ENCODE peak calls at places on chromosomes 3 and 15, in four cellular contexts. N is IMR-90, Q is K562, J is GM12878. R is an unnamed sample.

GRCh38 chr3:139974809-139975425 is 39.9 kb downstream of the CLSTN2 start:
- DNase-seq in N (no peak), Q (no peak), J (no peak), R (no peak)

GRCh38 chr15:29904731-29905417 is 82.6 kb upstream of the TJP1 start:
- DNase-seq in N (peak; percentile 25), Q (no peak), J (no peak), R (no peak)

GRCh38 chr3:57224856-57225255 is 2.7 kb upstream of the APPL1 start:
- DNase-seq in N (peak; percentile 6), Q (no peak), J (no peak), R (no peak)

GRCh38 chr3:48561045-48561736 is 2.4 kb downstream of the UCN2 start:
- DNase-seq in N (peak; percentile 64), Q (peak; percentile 83), J (no peak), R (peak; percentile 26)

GRCh38 chr3:28348286-28348636 is 260 bp upstream of the ZCWPW2 start:
- DNase-seq in N (peak; percentile 89), Q (no peak), J (no peak), R (no peak)

GRCh38 chr3:142706308-142707127 is 17.3 kb upstream of the TRPC1 start:
- DNase-seq in N (no peak), Q (no peak), J (no peak), R (no peak)

GRCh38 chr15:55394694-55395093 is 13.5 kb downstream of the CCPG1 start:
- DNase-seq in N (peak; percentile 7), Q (no peak), J (no peak), R (no peak)

GRCh38 chr3:126490619-126491018 is 14.9 kb upstream of the ZXDC start:
- DNase-seq in N (no peak), Q (peak; percentile 25), J (no peak), R (no peak)

GRCh38 chr3:55498520-55498919 is 11.4 kb upstream of the WNT5A start:
- DNase-seq in N (no peak), Q (no peak), J (no peak), R (no peak)

GRCh38 chr3:188796122-188796631 is 375.6 kb upstream of the TPRG1 start:
- DNase-seq in N (peak; percentile 97), Q (no peak), J (no peak), R (peak; percentile 52)

GRCh38 chr15:50077242-50077641 is 41.8 kb downstream of the ATP8B4 start:
- DNase-seq in N (no peak), Q (no peak), J (no peak), R (no peak)

GRCh38 chr3:10378742-10379141 is 57.8 kb upstream of the SEC13 start:
- DNase-seq in N (no peak), Q (no peak), J (no peak), R (no peak)

GRCh38 chr15:87961851-87962816 is 294.4 kb downstream of the NTRK3 start:
- DNase-seq in N (no peak), Q (no peak), J (no peak), R (no peak)

GRCh38 chr3:56754753-56755365 is 46.9 kb downstream of the ARHGEF3 start:
- DNase-seq in N (no peak), Q (no peak), J (peak; percentile 34), R (peak; percentile 80)

GRCh38 chr3:152688313-152688712 is 146.6 kb upstream of the P2RY1 start:
- DNase-seq in N (no peak), Q (no peak), J (no peak), R (no peak)

GRCh38 chr3:172903642-172904041 is 153.1 kb downstream of the ECT2 start:
- DNase-seq in N (no peak), Q (no peak), J (no peak), R (no peak)

GRCh38 chr3:122146466-122146865 is 37.0 kb upstream of the CASR start:
- DNase-seq in N (no peak), Q (no peak), J (peak; percentile 37), R (no peak)

GRCh38 chr15:25784876-25785642 is 78.1 kb downstream of the ATP10A start:
- DNase-seq in N (peak; percentile 94), Q (no peak), J (no peak), R (no peak)
- H2AFZ ChIP-seq in N (peak overlapping the region; percentile 80), Q (peak overlapping the region; percentile 18), J (no peak overlapping the region), R (no peak overlapping the region)

GRCh38 chr15:60644903-60645302 is 166.0 kb upstream of the ICE2 start:
- DNase-seq in N (no peak), Q (no peak), J (no peak), R (peak; percentile 87)
- TF ChIP-seq FOS in N (no peak), Q (no peak), J (no peak), R (peak; percentile 96)

DNA sequence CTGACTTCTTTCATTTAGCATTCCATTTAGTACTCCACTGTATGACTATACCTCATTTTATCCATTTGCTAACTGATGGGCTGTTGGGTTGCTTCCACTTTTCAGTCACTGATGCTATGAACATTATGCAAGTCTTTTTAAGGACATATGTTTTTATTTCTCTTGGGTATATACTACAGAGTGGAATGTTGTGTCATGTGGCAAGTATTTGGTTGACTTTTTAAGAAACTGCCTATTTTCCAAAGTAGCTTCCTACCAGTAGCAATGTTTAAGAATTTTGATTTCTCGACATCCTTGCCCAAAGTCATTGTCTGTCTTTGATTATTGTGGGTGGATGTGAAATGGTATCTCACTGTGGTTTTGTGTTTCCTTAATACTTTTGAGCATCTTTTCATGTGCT is 110.1 kb upstream of the TPM1 start:
- DNase-seq in N (peak; percentile 95), Q (no peak), J (no peak), R (no peak)
- H3K4me2 ChIP-seq in N (no peak overlapping the region), Q (no peak overlapping the region), J (no peak overlapping the region), R (no peak overlapping the region)

GRCh38 chr15:70293606-70294470 is 196.1 kb upstream of the TLE3 start:
- DNase-seq in N (no peak), Q (no peak), J (no peak), R (no peak)
- H2AFZ ChIP-seq in N (no peak overlapping the region), Q (no peak overlapping the region), J (no peak overlapping the region), R (no peak overlapping the region)

GRCh38 chr3:149658444-149659172 is 783 bp upstream of the WWTR1 start:
- DNase-seq in N (peak; percentile 86), Q (no peak), J (no peak), R (peak; percentile 84)
- TF ChIP-seq FOS in N (peak; percentile 9), Q (no peak), J (no peak), R (peak; percentile 58)

DNA sequence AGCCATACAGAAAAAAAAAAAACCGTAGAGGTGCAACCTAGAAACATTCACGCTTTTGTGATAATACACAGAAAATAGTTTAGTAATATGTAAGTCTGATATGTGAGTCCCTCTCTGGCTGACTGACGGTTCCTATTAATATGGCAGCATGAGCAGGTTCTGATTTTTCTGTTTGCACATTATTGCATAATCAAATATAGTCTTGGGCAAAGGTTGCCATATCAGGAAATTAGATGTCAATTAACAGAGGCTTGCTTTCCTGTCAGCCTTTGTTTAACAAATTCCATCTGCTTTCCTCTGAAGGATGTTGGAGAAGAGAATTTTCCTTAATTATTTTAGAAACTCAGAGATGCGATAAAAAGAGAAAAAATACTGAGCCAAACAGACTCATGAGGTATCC is 14.8 kb downstream of the GABRB3 start:
- DNase-seq in N (no peak), Q (no peak), J (no peak), R (no peak)
- H3K4me2 ChIP-seq in N (no peak overlapping the region), Q (no peak overlapping the region), J (no peak overlapping the region), R (no peak overlapping the region)

GRCh38 chr3:169965562-169965961 is 1.0 kb upstream of the SEC62 start:
- DNase-seq in N (no peak), Q (no peak), J (no peak), R (no peak)
- H2AFZ ChIP-seq in N (no peak overlapping the region), Q (peak overlapping the region; percentile 99), J (peak overlapping the region; percentile 87), R (peak overlapping the region; percentile 98)

GRCh38 chr3:355622-356021 is 159.1 kb downstream of the CHL1 start:
- DNase-seq in N (peak; percentile 89), Q (no peak), J (no peak), R (no peak)
- TF ChIP-seq FOS in N (peak; percentile 57), Q (no peak), J (no peak), R (no peak)

GRCh38 chr3:197458906-197459470 is 96.8 kb downstream of the BDH1 start:
- DNase-seq in N (no peak), Q (no peak), J (no peak), R (no peak)

GRCh38 chr3:197460002-197460401 is 95.8 kb downstream of the BDH1 start:
- DNase-seq in N (no peak), Q (no peak), J (no peak), R (no peak)

GRCh38 chr3:197454014-197454413 is 101.8 kb downstream of the BDH1 start:
- DNase-seq in N (no peak), Q (no peak), J (no peak), R (no peak)

GRCh38 chr3:197458179-197458707 is 97.5 kb downstream of the BDH1 start:
- DNase-seq in N (peak; percentile 13), Q (no peak), J (no peak), R (no peak)

DNA sequence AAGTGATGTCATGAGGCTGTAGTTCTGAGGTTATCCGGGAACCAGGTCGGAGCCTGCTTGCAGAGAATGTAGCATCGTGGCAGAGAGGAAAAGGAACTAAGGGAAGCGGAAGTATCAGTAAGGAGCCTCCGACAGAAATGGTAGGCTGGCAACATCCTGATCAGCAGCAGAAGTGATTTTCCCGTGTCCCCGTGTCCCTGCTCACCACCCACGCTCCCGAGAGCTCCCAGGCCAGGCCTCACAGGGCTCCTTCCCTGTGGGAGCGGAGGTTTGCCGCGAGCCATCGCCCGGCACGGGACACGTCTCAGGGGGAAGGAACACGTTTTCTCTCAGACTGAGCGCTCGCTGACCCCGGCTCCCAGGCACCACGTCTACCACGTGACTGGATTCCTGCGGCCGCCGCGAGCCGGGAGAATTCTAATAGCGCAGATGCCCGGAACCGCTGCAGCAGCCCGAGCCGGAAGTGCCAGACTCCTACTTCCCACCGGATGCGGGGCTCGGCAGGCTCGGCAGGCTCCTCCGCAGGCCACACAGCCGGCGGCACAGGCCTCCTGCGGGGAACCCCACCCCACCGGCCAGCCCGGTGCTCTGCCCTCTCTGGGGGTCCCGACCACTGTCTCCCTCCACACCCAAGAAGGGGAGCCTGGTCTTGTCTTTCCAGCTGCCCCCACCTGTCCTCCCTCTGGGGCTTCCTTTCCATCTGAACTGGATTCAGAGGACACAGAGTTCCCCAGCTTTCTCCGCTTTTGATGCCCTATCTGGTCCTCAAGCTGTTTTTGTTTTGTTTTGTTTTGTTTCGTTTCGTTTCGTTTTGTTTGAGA is 99.3 kb downstream of the BDH1 start:
- DNase-seq in N (peak; percentile 87), Q (peak; percentile 72), J (no peak), R (peak; percentile 77)
- H3K4me2 ChIP-seq in N (peak overlapping the region; percentile 90), Q (peak overlapping the region; percentile 91), J (peak overlapping the region; percentile 57), R (peak overlapping the region; percentile 68)

GRCh38 chr3:31100519-31100918 is 206.1 kb upstream of the GADL1 start:
- DNase-seq in N (no peak), Q (no peak), J (no peak), R (no peak)

GRCh38 chr3:31105011-31105410 is 210.6 kb upstream of the GADL1 start:
- DNase-seq in N (no peak), Q (no peak), J (no peak), R (no peak)

GRCh38 chr3:31103181-31103580 is 208.7 kb upstream of the GADL1 start:
- DNase-seq in N (no peak), Q (no peak), J (no peak), R (no peak)

GRCh38 chr3:31103623-31104180 is 209.2 kb upstream of the GADL1 start:
- DNase-seq in N (no peak), Q (no peak), J (no peak), R (no peak)

GRCh38 chr3:31102196-31102879 is 207.9 kb upstream of the GADL1 start:
- DNase-seq in N (no peak), Q (no peak), J (no peak), R (no peak)
- H2AFZ ChIP-seq in N (no peak overlapping the region), Q (no peak overlapping the region), J (no peak overlapping the region), R (no peak overlapping the region)